ENCODE peak calls at places on chromosomes 7 and 10, in nine cellular contexts. M is GM12865, R is GM06990, S is PC-9, K is spleen, W is epithelial cell of esophagus, V is cardiac muscle cell, X is OCI-LY7, A is left lung. Z is an unnamed sample.

GRCh38 chr7:110065112-110065511 is 1025.8 kb upstream of the LRRN3 start:
- DNase-seq in K (no peak), A (no peak), S (no peak), R (no peak), X (no peak), W (no peak), V (no peak), M (no peak), Z (no peak)

GRCh38 chr7:40937879-40938278 is 765.0 kb downstream of the INHBA start:
- DNase-seq in M (no peak), W (no peak), A (no peak), V (no peak), K (no peak), X (no peak), R (no peak), S (peak; percentile 11), Z (no peak)

GRCh38 chr7:27172388-27172774 is 1.7 kb downstream of the HOXA10 start:
- DNase-seq in V (no peak), R (no peak), A (no peak), S (no peak), X (no peak), M (no peak), K (peak; percentile 41), W (no peak), Z (no peak)

GRCh38 chr7:45088821-45089313 is at the start of gene NACAD:
- DNase-seq in K (peak; percentile 77), S (no peak), V (peak; percentile 28), W (peak; percentile 17), X (no peak), R (no peak), M (no peak), A (no peak), Z (peak; percentile 11)

GRCh38 chr7:90231304-90231703 is 13.7 kb upstream of the CFAP69 start:
- DNase-seq in K (no peak), R (no peak), V (no peak), A (no peak), X (no peak), S (no peak), M (no peak), W (peak; percentile 36), Z (no peak)

GRCh38 chr10:51341216-51341615 is 266.9 kb downstream of the PRKG1 start:
- DNase-seq in V (no peak), W (peak; percentile 58), A (no peak), S (no peak), R (no peak), X (no peak), M (no peak), K (no peak), Z (peak; percentile 18)

GRCh38 chr7:25068814-25069213 is 56.2 kb downstream of the CYCS start:
- DNase-seq in M (no peak), V (no peak), A (no peak), K (no peak), X (no peak), R (no peak), S (no peak), W (no peak), Z (no peak)

GRCh38 chr7:95725170-95725569 is 47.2 kb upstream of the DYNC1I1 start:
- DNase-seq in M (no peak), S (no peak), A (no peak), W (no peak), K (no peak), X (no peak), V (peak; percentile 24), R (no peak), Z (no peak)

GRCh38 chr7:22853674-22854157 is 31.1 kb upstream of the TOMM7 start:
- DNase-seq in R (no peak), A (no peak), W (peak; percentile 42), K (peak; percentile 76), V (peak; percentile 25), X (peak; percentile 83), S (no peak), M (peak; percentile 80), Z (peak; percentile 19)

GRCh38 chr7:133602291-133602690 is 349.4 kb downstream of the EXOC4 start:
- DNase-seq in S (no peak), W (peak; percentile 53), R (no peak), X (no peak), A (no peak), V (no peak), M (no peak), K (no peak), Z (peak; percentile 70)

GRCh38 chr10:61480226-61480625 is 27.0 kb upstream of the TMEM26 start:
- DNase-seq in A (no peak), K (no peak), R (no peak), M (no peak), W (no peak), V (no peak), X (no peak), S (no peak), Z (no peak)

GRCh38 chr10:113476673-113477072 is 76.2 kb upstream of the HABP2 start:
- DNase-seq in X (no peak), A (no peak), K (no peak), M (no peak), W (no peak), V (no peak), S (no peak), R (no peak), Z (no peak)

GRCh38 chr10:36280886-36281499 is 638.9 kb upstream of the FZD8 start:
- DNase-seq in M (no peak), V (no peak), W (no peak), R (no peak), K (no peak), A (no peak), X (no peak), S (no peak), Z (no peak)

GRCh38 chr7:84196007-84196551 is 1.5 kb upstream of the SEMA3A start:
- DNase-seq in W (peak; percentile 60), K (no peak), A (no peak), S (no peak), R (no peak), V (peak; percentile 56), X (no peak), M (no peak), Z (peak; percentile 81)

GRCh38 chr7:66167773-66168367 is 37.3 kb upstream of the TPST1 start:
- DNase-seq in A (no peak), M (no peak), V (no peak), W (peak; percentile 81), X (no peak), K (no peak), R (no peak), S (peak; percentile 57), Z (peak; percentile 97)

GRCh38 chr10:21607907-21608306 is 73.9 kb downstream of the MLLT10 start:
- DNase-seq in A (no peak), V (no peak), W (no peak), M (no peak), X (no peak), K (no peak), S (no peak), R (no peak), Z (no peak)

GRCh38 chr7:73628504-73628903 is 4.2 kb upstream of the MLXIPL start:
- DNase-seq in A (no peak), X (no peak), W (no peak), R (no peak), M (no peak), S (peak; percentile 13), K (no peak), V (no peak), Z (no peak)
- TF ChIP-seq CTCF in A (no peak), X (no peak), W (no peak), R (no peak), M (no peak), S (no peak), K (no peak), V (no peak), Z (no peak)

GRCh38 chr10:129792864-129793263 is 171.2 kb downstream of the EBF3 start:
- DNase-seq in V (no peak), M (no peak), A (peak; percentile 24), K (peak; percentile 44), R (no peak), W (no peak), X (no peak), S (no peak), Z (no peak)
- H3K4me3 ChIP-seq in V (no peak overlapping the region), M (no peak overlapping the region), A (no peak overlapping the region), K (no peak overlapping the region), R (no peak overlapping the region), W (no peak overlapping the region), X (no peak overlapping the region), S (no peak overlapping the region), Z (no peak overlapping the region)

DNA sequence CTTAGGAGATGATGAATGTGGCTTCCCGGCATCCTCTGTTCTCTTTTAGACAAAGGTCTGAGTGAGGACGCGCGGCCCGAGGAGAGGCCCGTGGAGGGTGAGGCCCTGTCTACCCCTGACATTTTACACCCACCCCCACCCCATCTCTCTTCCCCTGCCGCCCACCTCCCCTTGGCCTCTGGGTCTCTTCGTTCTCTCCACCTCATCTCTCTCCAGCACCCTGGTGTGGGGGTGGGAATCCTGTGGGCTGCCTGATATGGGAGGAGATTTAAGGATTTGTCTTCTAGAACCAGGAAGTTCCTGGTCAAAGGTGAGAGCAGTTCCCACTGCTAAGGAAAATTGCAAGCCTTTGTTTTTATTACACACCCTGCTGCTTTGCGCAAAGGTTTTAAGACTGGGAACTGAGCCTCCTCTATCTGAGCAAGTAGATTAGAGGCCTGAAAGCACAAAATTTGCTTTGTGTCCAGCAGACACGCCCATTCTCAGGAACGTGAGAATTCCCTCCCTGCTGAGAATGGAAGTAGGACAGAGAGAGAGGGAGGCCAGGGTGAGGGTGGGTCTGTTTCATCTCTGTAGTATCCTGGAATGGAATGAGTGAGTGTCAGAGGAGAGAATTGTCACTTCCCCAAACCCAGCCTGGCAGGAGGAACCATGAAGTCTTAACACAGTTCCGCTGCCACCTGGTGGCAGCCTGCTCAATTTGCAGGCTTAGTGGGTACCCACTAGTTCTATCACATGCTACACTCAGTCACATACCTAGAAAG is 91.2 kb downstream of the GTF2IRD1 start:
- DNase-seq in W (peak; percentile 46), S (no peak), A (no peak), V (peak; percentile 46), M (peak; percentile 72), X (peak; percentile 68), R (no peak), K (no peak), Z (peak; percentile 33)
- TF ChIP-seq CTCF in W (peak; percentile 61), S (peak; percentile 66), A (peak; percentile 35), V (peak; percentile 62), M (peak; percentile 52), X (peak; percentile 77), R (peak; percentile 58), K (peak; percentile 63), Z (peak; percentile 49)

DNA sequence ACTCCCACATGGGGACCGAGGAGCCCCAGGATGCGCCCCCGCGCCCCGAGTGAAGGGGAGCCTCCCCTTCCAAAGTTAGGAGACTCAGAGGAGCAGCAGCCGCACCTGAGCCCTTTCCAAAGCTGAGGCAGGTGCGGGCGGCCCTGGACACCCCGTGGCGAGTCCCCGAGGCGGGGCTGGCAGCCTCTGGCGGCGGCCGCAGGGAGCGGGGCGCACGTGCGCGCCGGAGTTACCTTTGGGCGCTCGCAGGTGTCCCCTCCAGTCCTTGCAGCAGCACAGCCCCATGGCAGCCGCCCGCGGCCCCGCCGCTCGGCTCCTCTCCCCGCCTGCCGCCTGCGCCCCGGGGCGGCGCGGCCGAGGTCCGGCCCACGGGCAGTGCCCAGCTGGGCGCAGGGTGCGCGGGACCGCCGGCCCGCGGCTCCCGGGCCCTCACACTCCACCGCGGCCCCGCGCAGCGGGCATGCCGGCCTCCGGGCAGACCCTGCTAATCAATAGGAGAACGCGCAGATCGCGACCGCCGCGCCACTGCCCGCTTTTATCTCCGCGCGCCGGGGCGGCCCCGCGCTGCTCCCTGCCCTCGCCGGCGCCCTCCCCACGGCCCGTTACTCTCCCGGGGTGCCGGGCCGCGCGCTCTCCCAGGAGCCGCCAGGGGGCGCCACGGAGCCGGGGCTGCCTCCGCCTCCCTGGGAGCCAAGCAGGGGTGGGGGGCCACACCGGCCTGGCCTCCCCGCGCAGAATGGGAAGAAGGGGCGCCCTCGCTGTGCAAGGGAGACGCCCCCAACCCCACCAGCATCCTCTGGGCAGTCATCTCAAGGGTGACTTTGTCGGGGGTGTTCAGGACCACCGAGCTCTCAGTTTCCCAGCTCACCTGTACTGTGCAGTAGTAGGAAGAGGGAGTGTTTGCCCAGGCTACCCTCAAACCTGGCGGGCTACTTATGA is 80.8 kb downstream of the ARHGAP22 start:
- DNase-seq in X (no peak), W (peak; percentile 11), V (peak; percentile 68), M (no peak), K (peak; percentile 62), A (no peak), R (no peak), S (no peak), Z (no peak)
- H3K4me3 ChIP-seq in X (no peak overlapping the region), W (peak overlapping the region; percentile 24), V (peak overlapping the region; percentile 61), M (no peak overlapping the region), K (peak overlapping the region; percentile 35), A (peak overlapping the region; percentile 19), R (no peak overlapping the region), S (peak overlapping the region; percentile 60), Z (peak overlapping the region; percentile 60)

Z was measured in fibroblast of the aortic adventitia.